ENCODE peak calls at places on chromosomes 16 and 17, in eight cellular contexts. X is endothelial cell of umbilical vein, T is uterus, H is GM03348, O is OCI-LY7, I is HT1080, P is tibial artery, R is NCI-H510A. E is an unnamed sample.

GRCh38 chr17:17445925-17446665 is 30.7 kb upstream of the MED9 start:
- DNase-seq in X (peak), T (no peak), H (peak), O (no peak), I (peak), P (no peak), R (no peak), E (peak)

GRCh38 chr16:4653981-4654380 is 29.4 kb downstream of the MGRN1 start:
- DNase-seq in X (no peak), T (no peak), H (no peak), O (no peak), I (no peak), P (no peak), R (no peak), E (no peak)

GRCh38 chr16:54957403-54957802 is 26.7 kb downstream of the IRX5 start:
- DNase-seq in X (no peak), T (no peak), H (peak), O (peak), I (peak), P (no peak), R (no peak), E (no peak)

GRCh38 chr16:46889942-46890300 is 5.8 kb downstream of the GPT2 start:
- DNase-seq in X (no peak), T (no peak), H (no peak), O (peak), I (no peak), P (no peak), R (no peak), E (no peak)

GRCh38 chr16:29881050-29881449 is 18.0 kb upstream of the CDIPT start:
- DNase-seq in X (no peak), T (no peak), H (no peak), O (no peak), I (no peak), P (no peak), R (no peak), E (no peak)

GRCh38 chr16:80586476-80586875 is 45.7 kb downstream of the DYNLRB2 start:
- DNase-seq in X (no peak), T (no peak), H (no peak), O (no peak), I (no peak), P (no peak), R (no peak), E (no peak)

GRCh38 chr17:79741751-79742588 is 11.2 kb downstream of the ENPP7 start:
- DNase-seq in X (peak), T (peak), H (peak), O (peak), I (peak), P (peak), R (no peak), E (peak)

GRCh38 chr16:973366-973765 is 2.6 kb upstream of the LMF1 start:
- DNase-seq in X (no peak), T (no peak), H (no peak), O (no peak), I (no peak), P (no peak), R (no peak), E (no peak)

GRCh38 chr17:77864234-77865108 is 94.0 kb upstream of the TNRC6C start:
- DNase-seq in X (no peak), T (peak), H (no peak), O (peak), I (no peak), P (peak), R (no peak), E (no peak)

GRCh38 chr17:31444026-31444425 is 52.6 kb downstream of the RAB11FIP4 start:
- DNase-seq in X (no peak), T (no peak), H (peak), O (no peak), I (no peak), P (no peak), R (no peak), E (no peak)

GRCh38 chr17:45104907-45105624 is 27.2 kb downstream of the PLCD3 start:
- DNase-seq in X (no peak), T (no peak), H (no peak), O (no peak), I (no peak), P (no peak), R (no peak), E (no peak)

GRCh38 chr17:77374170-77374936 is 233.6 kb downstream of the SEC14L1 start:
- DNase-seq in X (peak), T (peak), H (peak), O (peak), I (no peak), P (peak), R (peak), E (peak)

GRCh38 chr16:62597874-62598273 is 561.6 kb upstream of the CDH8 start:
- DNase-seq in X (no peak), T (no peak), H (no peak), O (no peak), I (no peak), P (no peak), R (no peak), E (no peak)

GRCh38 chr17:28716740-28717577 is 709 bp downstream of the RAB34 start:
- DNase-seq in X (peak), T (peak), H (peak), O (no peak), I (no peak), P (peak), R (peak), E (no peak)

GRCh38 chr17:80270104-80270503 is 9.5 kb downstream of the RNF213 start:
- DNase-seq in X (no peak), T (no peak), H (no peak), O (no peak), I (no peak), P (no peak), R (no peak), E (no peak)

GRCh38 chr17:64005734-64006167 is 7.6 kb downstream of the PRR29 start:
- DNase-seq in X (peak), T (no peak), H (peak), O (no peak), I (no peak), P (no peak), R (peak), E (peak)

GRCh38 chr17:55734128-55734781 is 11.6 kb upstream of the TMEM100 start:
- DNase-seq in X (peak), T (no peak), H (no peak), O (peak), I (peak), P (no peak), R (no peak), E (no peak)

GRCh38 chr17:67165201-67165600 is 79.8 kb downstream of the HELZ start:
- DNase-seq in X (no peak), T (no peak), H (no peak), O (no peak), I (no peak), P (no peak), R (no peak), E (no peak)

GRCh38 chr16:27154573-27155521 is 48.5 kb upstream of the KDM8 start:
- DNase-seq in X (peak), T (peak), H (peak), O (peak), I (peak), P (peak), R (no peak), E (no peak)

GRCh38 chr17:61149862-61150362 is 249.7 kb upstream of the TBX2 start:
- DNase-seq in X (no peak), T (no peak), H (no peak), O (no peak), I (no peak), P (no peak), R (peak), E (peak)

GRCh38 chr17:45908460-45908859 is 14.1 kb downstream of the MAPT start:
- DNase-seq in X (no peak), T (no peak), H (no peak), O (no peak), I (no peak), P (no peak), R (no peak), E (no peak)

GRCh38 chr17:65297384-65297783 is 160.2 kb downstream of the RGS9 start:
- DNase-seq in X (no peak), T (no peak), H (peak), O (no peak), I (no peak), P (no peak), R (no peak), E (no peak)

GRCh38 chr16:1535391-1536291 is 2.2 kb downstream of the TMEM204 start:
- DNase-seq in X (no peak), T (no peak), H (no peak), O (no peak), I (no peak), P (no peak), R (no peak), E (no peak)

GRCh38 chr17:65121916-65122821 is 15.0 kb upstream of the RGS9 start:
- DNase-seq in X (peak), T (no peak), H (no peak), O (peak), I (no peak), P (no peak), R (no peak), E (no peak)

GRCh38 chr16:19882186-19882585 is 2.5 kb downstream of the GPRC5B start:
- DNase-seq in X (no peak), T (no peak), H (no peak), O (no peak), I (no peak), P (no peak), R (no peak), E (no peak)

GRCh38 chr16:1098266-1098991 is 2.4 kb upstream of the C1QTNF8 start:
- DNase-seq in X (no peak), T (no peak), H (no peak), O (no peak), I (no peak), P (peak), R (no peak), E (no peak)

GRCh38 chr17:59372138-59372751 is 40.8 kb downstream of the YPEL2 start:
- DNase-seq in X (peak), T (peak), H (peak), O (peak), I (peak), P (peak), R (no peak), E (peak)

GRCh38 chr16:78444-79145 is 570 bp downstream of the MPG start:
- DNase-seq in X (peak), T (peak), H (peak), O (peak), I (peak), P (peak), R (no peak), E (no peak)

GRCh38 chr17:7889166-7889584 is 586 bp downstream of the CHD3 start:
- DNase-seq in X (peak), T (peak), H (peak), O (no peak), I (peak), P (peak), R (peak), E (peak)

GRCh38 chr16:12575288-12575687 is 228.4 kb downstream of the CPPED1 start:
- DNase-seq in X (no peak), T (no peak), H (no peak), O (peak), I (no peak), P (no peak), R (no peak), E (no peak)

GRCh38 chr17:14198013-14198412 is 38.6 kb downstream of the CDRT15 start:
- DNase-seq in X (no peak), T (no peak), H (no peak), O (no peak), I (no peak), P (no peak), R (peak), E (peak)